ENCODE peak calls at places on chromosome 22, in ten cellular contexts. D is tibial artery; G is CD8-positive, alpha-beta memory T cell; C is thoracic aorta; A is ovary; M is neuronal stem cell; K is upper lobe of right lung; Q is pancreas; Z is left ventricle myocardium inferior; L is breast epithelium. H is an unnamed sample.

GRCh38 chr22:17243524-17243923 is 24.3 kb upstream of the ADA2 start:
- DNase-seq in G (no peak), M (no peak), Z (no peak), K (peak; percentile 72), L (no peak), D (no peak), C (no peak), Q (no peak), A (no peak), H (no peak)

GRCh38 chr22:17112491-17113042 is 8.6 kb downstream of the TMEM121B start:
- DNase-seq in C (no peak), M (no peak), L (no peak), K (no peak), G (peak; percentile 12), Z (no peak), D (no peak), A (no peak), Q (no peak), H (no peak)

GRCh38 chr22:43539572-43540533 is 128.0 kb downstream of the MPPED1 start:
- DNase-seq in Q (no peak), C (no peak), L (no peak), A (no peak), D (no peak), M (no peak), G (no peak), K (peak; percentile 48), Z (no peak), H (no peak)

GRCh38 chr22:48942698-48943566 is 884.7 kb downstream of the BRD1 start:
- DNase-seq in L (no peak), Q (no peak), Z (no peak), D (peak; percentile 40), C (no peak), M (no peak), G (no peak), A (no peak), K (peak; percentile 57), H (peak; percentile 85)

GRCh38 chr22:41934284-41935014 is 7.8 kb upstream of the TNFRSF13C start:
- DNase-seq in D (no peak), M (no peak), C (no peak), Z (no peak), A (no peak), K (no peak), L (no peak), G (no peak), Q (peak; percentile 15), H (no peak)

GRCh38 chr22:32502346-32502745 is 27.7 kb downstream of the FBXO7 start:
- DNase-seq in K (no peak), D (no peak), G (no peak), M (peak; percentile 64), Z (no peak), L (no peak), Q (no peak), C (no peak), A (no peak), H (no peak)

GRCh38 chr22:22666307-22667091 is 22.1 kb downstream of the GGTLC2 start:
- DNase-seq in L (no peak), G (no peak), A (no peak), D (no peak), Q (peak; percentile 37), C (no peak), K (no peak), M (no peak), Z (no peak), H (no peak)

GRCh38 chr22:27420817-27421361 is 380.7 kb downstream of the MN1 start:
- DNase-seq in L (peak; percentile 86), Z (peak; percentile 84), Q (peak; percentile 81), A (peak; percentile 78), C (peak; percentile 66), D (peak; percentile 96), M (no peak), G (no peak), K (peak; percentile 70), H (no peak)

GRCh38 chr22:50201191-50202129 is 649 bp downstream of the SELENOO start:
- DNase-seq in Z (no peak), G (no peak), M (no peak), C (no peak), A (peak; percentile 40), Q (peak; percentile 72), L (no peak), K (no peak), D (no peak), H (no peak)

GRCh38 chr22:42519544-42520237 is at the start of gene RRP7A:
- DNase-seq in M (peak; percentile 52), K (peak; percentile 90), C (peak; percentile 31), L (peak; percentile 55), D (peak; percentile 90), A (peak; percentile 81), Q (peak; percentile 75), Z (peak; percentile 83), G (peak; percentile 85), H (no peak)

GRCh38 chr22:49462795-49463194 is 364.9 kb downstream of the BRD1 start:
- DNase-seq in C (no peak), K (no peak), Q (no peak), D (no peak), A (no peak), Z (no peak), M (no peak), L (no peak), G (no peak), H (no peak)

GRCh38 chr22:26592368-26593015 is 2.6 kb upstream of the TPST2 start:
- DNase-seq in G (peak; percentile 82), Q (no peak), K (no peak), C (no peak), L (no peak), D (no peak), A (no peak), Z (no peak), M (no peak), H (no peak)

GRCh38 chr22:43186272-43187170 is at the start of gene TTLL12:
- DNase-seq in K (peak; percentile 85), A (peak; percentile 52), C (no peak), Z (peak; percentile 70), Q (peak; percentile 74), D (no peak), G (peak; percentile 73), M (peak; percentile 70), L (no peak), H (no peak)

GRCh38 chr22:50460942-50461341 is 13.9 kb downstream of the SBF1 start:
- DNase-seq in K (peak; percentile 80), M (no peak), A (no peak), C (no peak), G (no peak), L (no peak), Z (no peak), Q (no peak), D (no peak), H (no peak)

DNA sequence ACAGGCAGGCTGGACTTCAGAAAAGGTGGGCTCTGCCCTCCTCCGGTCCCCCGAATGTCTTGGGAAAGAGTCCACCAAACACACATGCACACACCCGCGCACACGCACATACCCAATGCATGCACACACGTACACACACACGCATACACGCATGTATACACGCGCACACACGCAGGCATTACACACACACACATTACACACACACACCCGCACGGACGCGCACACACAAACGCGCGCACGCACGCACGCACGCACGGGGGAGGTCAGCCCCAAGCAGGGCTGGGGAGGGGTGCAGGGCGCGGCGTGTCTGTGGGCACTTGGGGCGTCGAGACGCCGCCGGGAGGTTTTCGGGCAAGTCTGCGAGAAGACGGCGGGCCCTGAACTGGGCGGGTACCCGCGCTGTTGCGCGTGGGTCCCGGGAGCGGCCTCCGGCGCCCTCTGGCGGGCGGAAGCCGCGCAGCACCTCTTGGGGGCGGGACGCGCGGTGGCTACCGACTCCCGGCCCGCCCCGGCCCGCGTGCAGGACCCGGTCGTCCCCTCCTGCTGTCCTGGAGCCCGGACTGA is 3.5 kb downstream of the SEPTIN5 start:
- DNase-seq in K (peak; percentile 89), Q (peak; percentile 80), M (no peak), C (no peak), A (peak; percentile 72), L (peak; percentile 49), Z (peak; percentile 81), G (peak; percentile 80), D (peak; percentile 88), H (no peak)
- H3K4me3 ChIP-seq in K (peak overlapping the region; percentile 58), Q (peak overlapping the region; percentile 69), M (peak overlapping the region; percentile 80), C (peak overlapping the region; percentile 90), A (peak overlapping the region; percentile 57), L (peak overlapping the region; percentile 72), Z (peak overlapping the region; percentile 80), G (peak overlapping the region; percentile 43), D (peak overlapping the region; percentile 90), H (peak overlapping the region; percentile 71)

GRCh38 chr22:24161909-24162308 is 19.4 kb upstream of the SUSD2 start:
- DNase-seq in Z (peak; percentile 57), K (no peak), A (no peak), G (no peak), Q (peak; percentile 68), M (no peak), L (peak; percentile 55), C (no peak), D (no peak), H (no peak)
- H3K27ac ChIP-seq in Z (peak overlapping the region; percentile 91), K (no peak overlapping the region), A (no peak overlapping the region), G (peak overlapping the region; percentile 24), Q (no peak overlapping the region), M (no peak overlapping the region), L (peak overlapping the region; percentile 76), C (peak overlapping the region; percentile 69), D (peak overlapping the region; percentile 89), H (no peak overlapping the region)

GRCh38 chr22:37750596-37751162 is 53.8 kb downstream of the TRIOBP start:
- DNase-seq in A (no peak), L (no peak), K (no peak), G (no peak), M (no peak), Q (no peak), C (no peak), Z (no peak), D (no peak), H (no peak)
- H3K4me1 ChIP-seq in A (peaks cover 50% of the 10 kb centered on the region), L (peaks cover 64% of the 10 kb centered on the region), K (peaks cover 76% of the 10 kb centered on the region), G (peaks cover 10% of the 10 kb centered on the region), M (peaks cover 11% of the 10 kb centered on the region), Q (peaks cover 40% of the 10 kb centered on the region), C (peaks cover 73% of the 10 kb centered on the region), Z (peaks cover 94% of the 10 kb centered on the region), D (peaks cover 75% of the 10 kb centered on the region), H (peaks cover 79% of the 10 kb centered on the region)

DNA sequence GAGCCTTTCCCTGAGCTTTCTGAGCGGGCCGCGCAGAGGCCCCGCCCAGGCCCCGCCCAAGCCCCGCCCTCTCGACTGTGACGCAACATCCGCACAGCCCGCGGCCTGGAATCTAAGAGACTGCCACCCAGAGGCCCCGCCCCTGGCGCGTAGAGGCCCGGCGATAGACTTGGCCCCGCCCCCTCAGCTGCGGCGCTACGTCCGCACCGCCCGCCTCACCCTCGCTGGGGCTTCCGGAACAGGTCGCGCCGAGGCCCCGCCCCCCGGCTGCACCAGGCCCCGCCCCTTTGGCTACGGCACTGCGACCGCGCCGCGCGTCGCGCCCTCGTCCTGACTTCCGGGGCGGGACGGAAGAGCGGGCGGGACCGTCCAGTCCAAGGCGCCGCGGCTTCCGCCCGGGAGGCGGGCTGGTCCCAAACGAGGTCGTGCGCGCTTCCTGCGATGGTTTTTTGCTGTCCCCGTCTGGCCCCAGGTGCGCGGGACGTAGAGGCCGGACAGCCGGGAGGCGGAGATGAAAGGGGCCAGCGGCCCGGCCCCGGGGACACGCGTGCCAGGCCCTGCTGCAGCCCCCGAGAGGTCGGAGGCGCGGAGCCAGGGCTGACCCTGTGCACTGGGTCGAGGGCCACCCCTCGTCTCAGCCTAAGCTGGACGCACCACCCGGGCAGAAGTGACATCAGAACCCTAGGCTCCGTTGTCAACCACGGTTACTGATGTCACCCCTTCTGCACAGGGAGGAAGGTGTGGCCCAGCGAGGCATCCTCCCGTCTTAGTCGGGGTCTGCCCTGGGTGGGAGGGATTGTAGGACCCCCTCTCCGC is 59.0 kb upstream of the WNT7B start:
- DNase-seq in A (peak; percentile 100), L (peak; percentile 100), C (peak; percentile 97), Z (peak; percentile 100), K (peak; percentile 100), D (peak; percentile 100), M (peak; percentile 99), G (peak; percentile 100), Q (peak; percentile 100), H (peak; percentile 99)
- H3K4me3 ChIP-seq in A (peak overlapping the region; percentile 92), L (peak overlapping the region; percentile 95), C (peak overlapping the region; percentile 76), Z (peak overlapping the region; percentile 88), K (peak overlapping the region; percentile 75), D (peak overlapping the region; percentile 87), M (peak overlapping the region; percentile 94), G (peak overlapping the region; percentile 76), Q (peak overlapping the region; percentile 65), H (peak overlapping the region; percentile 64)

H was measured in vagina.